ENCODE peak calls at places on chromosomes 2 and 18, in five cellular contexts. One of them, this sample, is unnamed.

GRCh38 chr18:35118641-35119040 is 77.4 kb downstream of the MAPRE2 start:
- DNase-seq in stomach: no peak
- DNase-seq in body of pancreas: no peak
- DNase-seq in endodermal cell: no peak
- DNase-seq in keratinocyte: no peak
- DNase-seq in this sample: no peak

GRCh38 chr2:20562540-20563225 is 88.2 kb downstream of the HS1BP3 start:
- DNase-seq in stomach: no peak
- DNase-seq in body of pancreas: no peak
- DNase-seq in endodermal cell: peak
- DNase-seq in keratinocyte: no peak
- DNase-seq in this sample: no peak

GRCh38 chr2:30026091-30027055 is 105.0 kb upstream of the ALK start:
- DNase-seq in stomach: peak
- DNase-seq in body of pancreas: peak
- DNase-seq in endodermal cell: peak
- DNase-seq in keratinocyte: peak
- DNase-seq in this sample: peak

GRCh38 chr2:138030459-138030858 is 66.2 kb downstream of the HNMT start:
- DNase-seq in stomach: no peak
- DNase-seq in body of pancreas: no peak
- DNase-seq in endodermal cell: no peak
- DNase-seq in keratinocyte: peak
- DNase-seq in this sample: peak

GRCh38 chr2:64111426-64111825 is 32.8 kb downstream of the PELI1 start:
- DNase-seq in stomach: no peak
- DNase-seq in body of pancreas: no peak
- DNase-seq in endodermal cell: no peak
- DNase-seq in keratinocyte: no peak
- DNase-seq in this sample: no peak

GRCh38 chr2:95077521-95077807 is 44.1 kb downstream of the MRPS5 start:
- DNase-seq in stomach: no peak
- DNase-seq in body of pancreas: no peak
- DNase-seq in endodermal cell: peak
- DNase-seq in keratinocyte: no peak
- DNase-seq in this sample: no peak

GRCh38 chr2:168718622-168719021 is 83.8 kb upstream of the NOSTRIN start:
- DNase-seq in stomach: no peak
- DNase-seq in body of pancreas: no peak
- DNase-seq in endodermal cell: no peak
- DNase-seq in keratinocyte: peak
- DNase-seq in this sample: peak

GRCh38 chr2:200567932-200568331 is 17.9 kb upstream of the AOX1 start:
- DNase-seq in stomach: no peak
- DNase-seq in body of pancreas: no peak
- DNase-seq in endodermal cell: no peak
- DNase-seq in keratinocyte: no peak
- DNase-seq in this sample: no peak

GRCh38 chr2:18842836-18843235 is 253.5 kb upstream of the NT5C1B start:
- DNase-seq in stomach: no peak
- DNase-seq in body of pancreas: no peak
- DNase-seq in endodermal cell: no peak
- DNase-seq in keratinocyte: no peak
- DNase-seq in this sample: no peak

GRCh38 chr18:13003466-13003896 is 12.3 kb downstream of the CEP192 start:
- DNase-seq in stomach: peak
- DNase-seq in body of pancreas: no peak
- DNase-seq in endodermal cell: peak
- DNase-seq in keratinocyte: no peak
- DNase-seq in this sample: peak

GRCh38 chr2:172248381-172249173 is 145.9 kb upstream of the DLX2 start:
- DNase-seq in stomach: no peak
- DNase-seq in body of pancreas: no peak
- DNase-seq in endodermal cell: peak
- DNase-seq in keratinocyte: peak
- DNase-seq in this sample: peak

GRCh38 chr18:68480196-68480595 is 234.7 kb downstream of the TMX3 start:
- DNase-seq in stomach: no peak
- DNase-seq in body of pancreas: no peak
- DNase-seq in endodermal cell: no peak
- DNase-seq in keratinocyte: no peak
- DNase-seq in this sample: no peak

GRCh38 chr2:73925033-73925704 is 1.5 kb upstream of the DGUOK start:
- DNase-seq in stomach: no peak
- DNase-seq in body of pancreas: no peak
- DNase-seq in endodermal cell: peak
- DNase-seq in keratinocyte: no peak
- DNase-seq in this sample: no peak

GRCh38 chr2:132538331-132538855 is 121.8 kb downstream of the GPR39 start:
- DNase-seq in stomach: no peak
- DNase-seq in body of pancreas: no peak
- DNase-seq in endodermal cell: peak
- DNase-seq in keratinocyte: no peak
- DNase-seq in this sample: no peak

GRCh38 chr18:68705119-68705518 is 9.8 kb downstream of the TMX3 start:
- DNase-seq in stomach: no peak
- DNase-seq in body of pancreas: no peak
- DNase-seq in endodermal cell: no peak
- DNase-seq in keratinocyte: no peak
- DNase-seq in this sample: no peak

GRCh38 chr2:208982831-208983230 is 441.0 kb upstream of the MAP2 start:
- DNase-seq in stomach: no peak
- DNase-seq in body of pancreas: no peak
- DNase-seq in endodermal cell: no peak
- DNase-seq in keratinocyte: peak
- DNase-seq in this sample: peak

GRCh38 chr2:5464657-5465056 is 227.5 kb upstream of the SOX11 start:
- DNase-seq in stomach: no peak
- DNase-seq in body of pancreas: no peak
- DNase-seq in endodermal cell: no peak
- DNase-seq in keratinocyte: no peak
- DNase-seq in this sample: no peak

GRCh38 chr2:37720533-37721218 is 49.2 kb upstream of the CDC42EP3 start:
- DNase-seq in stomach: no peak
- DNase-seq in body of pancreas: no peak
- DNase-seq in endodermal cell: no peak
- DNase-seq in keratinocyte: no peak
- DNase-seq in this sample: no peak

GRCh38 chr2:99861376-99861760 is 281.0 kb downstream of the AFF3 start:
- DNase-seq in stomach: no peak
- DNase-seq in body of pancreas: no peak
- DNase-seq in endodermal cell: no peak
- DNase-seq in keratinocyte: no peak
- DNase-seq in this sample: no peak

GRCh38 chr2:177799531-177799930 is 273.0 kb downstream of the PDE11A start:
- DNase-seq in stomach: no peak
- DNase-seq in body of pancreas: no peak
- DNase-seq in endodermal cell: peak
- DNase-seq in keratinocyte: no peak
- DNase-seq in this sample: peak

GRCh38 chr2:182365855-182366254 is 61.0 kb downstream of the PDE1A start:
- DNase-seq in stomach: no peak
- DNase-seq in body of pancreas: no peak
- DNase-seq in endodermal cell: no peak
- DNase-seq in keratinocyte: no peak
- DNase-seq in this sample: no peak

GRCh38 chr18:24414349-24415003 is 12.0 kb upstream of the IMPACT start:
- DNase-seq in stomach: no peak
- DNase-seq in body of pancreas: no peak
- DNase-seq in endodermal cell: no peak
- DNase-seq in keratinocyte: no peak
- DNase-seq in this sample: no peak

GRCh38 chr2:70083344-70084156 is 3.7 kb upstream of the PCBP1 start:
- DNase-seq in stomach: no peak
- DNase-seq in body of pancreas: no peak
- DNase-seq in endodermal cell: no peak
- DNase-seq in keratinocyte: peak
- DNase-seq in this sample: peak

GRCh38 chr18:62807406-62807805 is 92.1 kb downstream of the PHLPP1 start:
- DNase-seq in stomach: no peak
- DNase-seq in body of pancreas: no peak
- DNase-seq in endodermal cell: no peak
- DNase-seq in keratinocyte: no peak
- DNase-seq in this sample: no peak

GRCh38 chr2:46304635-46305034 is 7.4 kb downstream of the EPAS1 start:
- DNase-seq in stomach: no peak
- DNase-seq in body of pancreas: no peak
- DNase-seq in endodermal cell: peak
- DNase-seq in keratinocyte: no peak
- DNase-seq in this sample: no peak

GRCh38 chr2:46306988-46307655 is 9.9 kb downstream of the EPAS1 start:
- DNase-seq in stomach: no peak
- DNase-seq in body of pancreas: no peak
- DNase-seq in endodermal cell: no peak
- DNase-seq in keratinocyte: no peak
- DNase-seq in this sample: no peak

GRCh38 chr2:46305177-46305576 is 8.0 kb downstream of the EPAS1 start:
- DNase-seq in stomach: no peak
- DNase-seq in body of pancreas: no peak
- DNase-seq in endodermal cell: no peak
- DNase-seq in keratinocyte: no peak
- DNase-seq in this sample: no peak

GRCh38 chr2:46305767-46306166 is 8.6 kb downstream of the EPAS1 start:
- DNase-seq in stomach: no peak
- DNase-seq in body of pancreas: no peak
- DNase-seq in endodermal cell: no peak
- DNase-seq in keratinocyte: no peak
- DNase-seq in this sample: no peak

DNA sequence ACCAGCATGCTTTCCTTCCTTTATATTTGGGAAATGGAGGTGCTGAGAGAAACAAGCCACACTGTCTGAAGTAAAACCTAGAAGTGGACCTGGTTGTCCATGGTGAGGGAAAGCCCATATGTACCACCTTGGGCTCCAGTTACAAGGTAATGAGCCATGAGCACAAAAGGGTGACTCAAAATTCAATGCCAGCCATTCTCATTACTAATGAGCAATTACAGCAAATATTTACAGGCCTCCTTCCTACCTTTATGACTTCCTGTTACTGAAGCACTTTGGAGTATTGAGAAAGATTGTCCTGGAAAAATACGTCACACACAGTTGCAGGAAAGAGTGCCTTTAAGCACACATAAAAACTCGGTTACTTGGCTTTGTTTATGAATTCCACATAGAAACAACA is 9.1 kb downstream of the EPAS1 start:
- DNase-seq in stomach: no peak
- DNase-seq in body of pancreas: peak
- DNase-seq in endodermal cell: no peak
- DNase-seq in keratinocyte: no peak
- DNase-seq in this sample: peak
- H3K4me3 ChIP-seq in stomach: no peak
- H3K4me3 ChIP-seq in body of pancreas: no peak
- H3K4me3 ChIP-seq in endodermal cell: no peak
- H3K4me3 ChIP-seq in keratinocyte: no peak
- H3K4me3 ChIP-seq in this sample: no peak

DNA sequence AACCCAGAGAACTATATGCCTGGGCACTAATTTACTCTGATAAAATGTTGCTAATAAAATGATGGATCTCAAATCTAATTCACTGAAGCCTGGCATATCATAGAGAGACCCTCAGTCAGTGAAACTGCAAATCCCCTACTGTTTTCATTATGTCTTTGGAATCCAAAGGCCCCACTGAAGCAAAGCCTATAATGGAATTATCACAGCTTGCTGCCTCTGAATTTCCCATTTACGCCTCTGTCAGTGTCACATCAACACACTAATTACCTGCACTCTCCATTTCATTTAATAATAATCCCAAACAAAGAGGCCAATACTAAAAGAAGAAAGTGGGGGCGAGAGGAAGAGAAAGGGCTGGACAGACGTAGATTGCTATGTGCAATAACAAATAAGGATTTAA is 470.9 kb downstream of the MBD2 start:
- DNase-seq in stomach: no peak
- DNase-seq in body of pancreas: no peak
- DNase-seq in endodermal cell: no peak
- DNase-seq in keratinocyte: no peak
- DNase-seq in this sample: no peak
- H3K4me3 ChIP-seq in stomach: no peak
- H3K4me3 ChIP-seq in body of pancreas: no peak
- H3K4me3 ChIP-seq in endodermal cell: no peak
- H3K4me3 ChIP-seq in keratinocyte: no peak
- H3K4me3 ChIP-seq in this sample: no peak

GRCh38 chr2:109246616-109247015 is 117.6 kb downstream of the SH3RF3 start:
- DNase-seq in stomach: no peak
- DNase-seq in body of pancreas: no peak
- DNase-seq in endodermal cell: no peak
- DNase-seq in keratinocyte: no peak
- DNase-seq in this sample: no peak
- H3K4me3 ChIP-seq in stomach: no peak
- H3K4me3 ChIP-seq in body of pancreas: no peak
- H3K4me3 ChIP-seq in endodermal cell: no peak
- H3K4me3 ChIP-seq in keratinocyte: no peak
- H3K4me3 ChIP-seq in this sample: no peak

GRCh38 chr2:86466306-86466705 is 25.1 kb downstream of the KDM3A start:
- DNase-seq in stomach: no peak
- DNase-seq in body of pancreas: peak
- DNase-seq in endodermal cell: no peak
- DNase-seq in keratinocyte: no peak
- DNase-seq in this sample: no peak

GRCh38 chr2:86470890-86471289 is 29.7 kb downstream of the KDM3A start:
- DNase-seq in stomach: no peak
- DNase-seq in body of pancreas: no peak
- DNase-seq in endodermal cell: no peak
- DNase-seq in keratinocyte: no peak
- DNase-seq in this sample: no peak

GRCh38 chr2:86464654-86465053 is 23.5 kb downstream of the KDM3A start:
- DNase-seq in stomach: no peak
- DNase-seq in body of pancreas: no peak
- DNase-seq in endodermal cell: no peak
- DNase-seq in keratinocyte: no peak
- DNase-seq in this sample: no peak

DNA sequence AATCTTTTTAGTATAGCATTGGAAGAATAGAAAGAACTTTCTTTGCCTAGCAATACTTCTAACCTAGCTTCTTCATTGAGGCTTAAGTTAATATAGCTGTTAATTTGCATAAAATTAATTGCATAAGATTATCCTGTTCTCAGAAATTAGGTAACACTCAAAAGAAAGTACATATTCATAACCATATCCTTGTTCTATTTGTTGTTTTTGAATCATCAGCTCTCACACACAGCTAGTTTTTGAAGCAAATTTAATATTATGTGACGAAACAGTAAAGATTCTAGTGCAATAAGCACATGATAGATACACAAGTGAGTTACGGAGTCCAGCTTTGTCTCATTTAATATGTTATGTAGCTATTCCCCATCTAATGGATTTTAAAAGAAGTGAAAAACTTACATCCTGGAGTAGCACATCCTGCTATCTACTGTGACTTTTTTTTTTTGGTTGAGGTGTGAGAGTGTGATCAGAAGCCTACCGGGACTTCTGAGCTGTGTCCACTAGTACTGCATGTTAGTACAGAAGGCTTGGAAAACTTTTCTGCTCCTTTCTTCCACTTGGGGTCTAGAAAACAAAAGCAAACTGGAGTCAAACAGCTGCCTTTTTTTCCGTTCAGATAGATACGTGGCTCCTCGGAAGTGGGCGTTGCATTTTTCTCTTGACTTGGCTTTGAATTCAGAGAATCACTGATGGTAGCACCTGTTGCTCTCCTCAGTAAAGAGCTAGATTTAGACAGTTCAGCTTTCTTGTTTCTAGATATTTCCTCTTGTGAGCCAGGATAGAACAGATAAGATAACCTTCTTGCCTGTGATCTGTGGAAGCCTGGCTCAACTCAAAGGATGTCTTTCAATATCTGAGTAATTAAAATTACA is 27.2 kb downstream of the KDM3A start:
- DNase-seq in stomach: no peak
- DNase-seq in body of pancreas: no peak
- DNase-seq in endodermal cell: no peak
- DNase-seq in keratinocyte: no peak
- DNase-seq in this sample: no peak
- H3K4me3 ChIP-seq in stomach: no peak
- H3K4me3 ChIP-seq in body of pancreas: no peak
- H3K4me3 ChIP-seq in endodermal cell: no peak
- H3K4me3 ChIP-seq in keratinocyte: no peak
- H3K4me3 ChIP-seq in this sample: no peak